ENCODE peak calls at places on chromosomes 1 and 21, in six cellular contexts. L is IMR-90, O is HepG2, S is K562, R is SK-N-SH, G is GM12878. H is an unnamed sample.

GRCh38 chr1:93591833-93592635 is 89.6 kb downstream of the BCAR3 start:
- DNase-seq in L (no peak), O (peak), S (peak), R (peak), G (peak), H (no peak)

GRCh38 chr21:28220670-28221069 is 772.0 kb downstream of the LTN1 start:
- DNase-seq in L (peak), O (no peak), S (no peak), R (no peak), G (no peak), H (no peak)

GRCh38 chr1:2385606-2386280 is 5.6 kb downstream of the MORN1 start:
- DNase-seq in L (no peak), O (no peak), S (no peak), R (no peak), G (no peak), H (no peak)

GRCh38 chr21:41170442-41170841 is 2.5 kb downstream of the BACE2 start:
- DNase-seq in L (peak), O (peak), S (peak), R (peak), G (no peak), H (peak)

GRCh38 chr1:1063945-1064831 is 9.9 kb downstream of the RNF223 start:
- DNase-seq in L (peak), O (peak), S (peak), R (peak), G (peak), H (no peak)

GRCh38 chr1:68346192-68346808 is 103.5 kb downstream of the RPE65 start:
- DNase-seq in L (peak), O (peak), S (peak), R (peak), G (no peak), H (no peak)

GRCh38 chr1:15939181-15940109 is 36.5 kb downstream of the ZBTB17 start:
- DNase-seq in L (peak), O (peak), S (no peak), R (peak), G (no peak), H (no peak)

GRCh38 chr1:181858135-181858534 is 203.4 kb downstream of the ZNF648 start:
- DNase-seq in L (no peak), O (no peak), S (no peak), R (no peak), G (no peak), H (no peak)

GRCh38 chr1:41805771-41806471 is 112.8 kb downstream of the HIVEP3 start:
- DNase-seq in L (no peak), O (no peak), S (no peak), R (no peak), G (no peak), H (no peak)

GRCh38 chr1:44701141-44701573 is 26.6 kb downstream of the ARMH1 start:
- DNase-seq in L (no peak), O (peak), S (no peak), R (no peak), G (no peak), H (no peak)

GRCh38 chr1:41672173-41672572 is 187.7 kb upstream of the EDN2 start:
- DNase-seq in L (peak), O (no peak), S (peak), R (no peak), G (no peak), H (no peak)

GRCh38 chr1:85606414-85606800 is 25.8 kb downstream of the CCN1 start:
- DNase-seq in L (peak), O (no peak), S (no peak), R (no peak), G (no peak), H (no peak)

DNA sequence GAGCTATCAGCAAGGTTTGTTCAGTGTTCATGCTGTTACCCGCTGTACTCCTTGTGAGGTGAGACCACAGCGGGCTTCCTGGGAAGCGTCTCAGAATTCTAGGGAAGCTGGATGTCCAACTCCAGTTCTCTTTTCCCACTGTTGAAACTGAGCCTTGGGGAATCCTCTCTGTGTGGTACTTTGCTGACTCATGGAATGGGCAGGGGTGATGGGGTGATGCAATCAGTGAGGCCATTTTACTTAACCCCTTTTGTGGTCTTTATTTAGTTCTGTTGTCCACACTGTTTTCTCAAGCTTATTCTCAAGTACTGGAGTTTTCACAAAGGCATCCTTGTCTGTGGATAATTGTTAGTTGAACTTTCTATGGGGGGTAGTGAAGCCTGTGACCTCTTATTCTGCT is 42.6 kb downstream of the ACKR1 start:
- DNase-seq in L (no peak), O (no peak), S (no peak), R (no peak), G (no peak), H (no peak)
- H3K9ac ChIP-seq in L (no peak), O (no peak), S (no peak), R (no peak), G (no peak), H (no peak)

GRCh38 chr1:151807131-151807530 is 1.9 kb upstream of the LINGO4 start:
- DNase-seq in L (no peak), O (no peak), S (no peak), R (peak), G (no peak), H (no peak)

GRCh38 chr1:151805066-151805820 is at the start of gene LINGO4:
- DNase-seq in L (no peak), O (no peak), S (no peak), R (peak), G (no peak), H (no peak)

GRCh38 chr1:151803164-151803563 is 2.1 kb downstream of the LINGO4 start:
- DNase-seq in L (no peak), O (no peak), S (no peak), R (peak), G (no peak), H (no peak)

GRCh38 chr1:151803915-151804314 is 1.3 kb downstream of the LINGO4 start:
- DNase-seq in L (no peak), O (no peak), S (no peak), R (no peak), G (no peak), H (no peak)

GRCh38 chr1:151806170-151806569 is 951 bp upstream of the LINGO4 start:
- DNase-seq in L (no peak), O (no peak), S (no peak), R (peak), G (no peak), H (no peak)
- TF ChIP-seq RFX5 in L (no peak), O (no peak), S (no peak), R (no peak), G (no peak), H (no peak)

GRCh38 chr1:210236840-210237409 is 4.3 kb downstream of the SERTAD4 start:
- DNase-seq in L (peak), O (no peak), S (no peak), R (no peak), G (no peak), H (no peak)
- H3K9ac ChIP-seq in L (no peak), O (no peak), S (no peak), R (no peak), G (no peak), H (no peak)

GRCh38 chr21:37642493-37642892 is 273.8 kb downstream of the KCNJ6 start:
- DNase-seq in L (no peak), O (peak), S (peak), R (no peak), G (no peak), H (no peak)
- TF ChIP-seq RFX5 in L (no peak), O (no peak), S (no peak), R (no peak), G (no peak), H (no peak)

GRCh38 chr21:38244885-38245869 is 11.6 kb upstream of the KCNJ15 start:
- DNase-seq in L (peak), O (no peak), S (no peak), R (no peak), G (peak), H (no peak)

GRCh38 chr21:38241029-38241740 is 15.6 kb upstream of the KCNJ15 start:
- DNase-seq in L (no peak), O (no peak), S (no peak), R (no peak), G (no peak), H (no peak)

GRCh38 chr21:38242036-38242435 is 14.8 kb upstream of the KCNJ15 start:
- DNase-seq in L (no peak), O (no peak), S (no peak), R (no peak), G (no peak), H (no peak)

GRCh38 chr21:38243732-38244406 is 12.9 kb upstream of the KCNJ15 start:
- DNase-seq in L (no peak), O (no peak), S (no peak), R (no peak), G (peak), H (no peak)

GRCh38 chr21:38244407-38244787 is 12.4 kb upstream of the KCNJ15 start:
- DNase-seq in L (no peak), O (no peak), S (no peak), R (no peak), G (no peak), H (no peak)
- H3K9ac ChIP-seq in L (no peak), O (no peak), S (no peak), R (no peak), G (no peak), H (no peak)

GRCh38 chr1:192706936-192707335 is 71.0 kb downstream of the RGS13 start:
- DNase-seq in L (peak), O (no peak), S (no peak), R (no peak), G (no peak), H (no peak)

GRCh38 chr1:192713921-192714320 is 78.0 kb downstream of the RGS13 start:
- DNase-seq in L (no peak), O (no peak), S (no peak), R (no peak), G (no peak), H (no peak)

GRCh38 chr1:192705510-192705909 is 69.6 kb downstream of the RGS13 start:
- DNase-seq in L (no peak), O (no peak), S (no peak), R (no peak), G (no peak), H (no peak)

GRCh38 chr1:192707978-192708547 is 72.1 kb downstream of the RGS13 start:
- DNase-seq in L (no peak), O (peak), S (no peak), R (no peak), G (no peak), H (no peak)

GRCh38 chr1:192709544-192709943 is 73.6 kb downstream of the RGS13 start:
- DNase-seq in L (peak), O (peak), S (no peak), R (no peak), G (no peak), H (no peak)
- TF ChIP-seq RFX5 in L (no peak), O (no peak), S (no peak), R (no peak), G (no peak), H (no peak)

GRCh38 chr1:206469411-206469932 is 804 bp upstream of the IKBKE start:
- DNase-seq in L (no peak), O (no peak), S (no peak), R (no peak), G (no peak), H (no peak)

GRCh38 chr1:206469933-206470691 is at the start of gene IKBKE:
- DNase-seq in L (peak), O (peak), S (peak), R (no peak), G (no peak), H (peak)

GRCh38 chr1:206471415-206471801 is 1.1 kb downstream of the IKBKE start:
- DNase-seq in L (no peak), O (no peak), S (no peak), R (no peak), G (no peak), H (no peak)

GRCh38 chr1:206471993-206472392 is 1.7 kb downstream of the IKBKE start:
- DNase-seq in L (no peak), O (no peak), S (no peak), R (no peak), G (no peak), H (no peak)

DNA sequence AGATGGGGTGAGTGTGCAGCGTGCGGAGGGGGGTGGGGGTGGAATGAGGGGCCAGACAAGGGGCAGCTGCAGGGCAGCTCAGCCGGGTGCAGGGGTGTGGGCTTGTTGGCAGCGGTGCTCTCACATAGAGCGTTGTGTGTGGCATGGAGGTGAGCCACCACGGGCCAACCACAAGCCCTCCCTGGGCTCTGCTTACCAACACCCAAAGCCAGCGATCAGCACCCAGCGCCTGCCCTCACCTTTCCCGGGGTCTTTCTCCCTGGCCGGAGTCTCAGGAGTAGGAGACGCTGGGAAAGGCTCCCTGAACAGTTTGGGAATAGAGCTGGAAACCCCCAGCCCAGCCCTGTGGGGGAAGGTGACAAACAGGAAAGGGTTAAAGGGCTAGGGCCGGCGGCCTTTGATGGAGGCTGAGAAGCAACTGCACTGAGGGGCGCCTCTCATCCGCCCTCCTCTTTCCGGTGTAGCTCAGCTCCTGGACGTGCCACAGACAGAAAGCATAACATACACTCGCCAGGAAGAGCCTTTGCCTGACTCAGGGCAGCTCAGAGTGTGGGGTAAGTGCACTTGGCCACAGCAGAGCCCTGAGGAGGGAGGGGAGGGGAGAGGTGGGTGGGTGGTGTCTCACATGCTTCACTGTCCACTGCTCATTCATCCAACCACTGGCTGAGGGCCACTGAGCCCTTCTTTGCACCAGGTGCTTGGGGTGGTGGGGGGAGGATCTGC is 577 bp downstream of the IKBKE start:
- DNase-seq in L (peak), O (peak), S (no peak), R (no peak), G (peak), H (peak)
- H3K9ac ChIP-seq in L (peak), O (peak), S (no peak), R (peak), G (peak), H (no peak)

H was measured in H1.